ENCODE peak calls at places on chromosomes 16 and 17, in eight cellular contexts. J, V, C, L, S, M, U and K are unnamed samples.

GRCh38 chr16:81558444-81559175 is 114.0 kb downstream of the CMIP start:
- DNase-seq in J (peak; percentile 83), V (peak; percentile 69), C (peak; percentile 89), L (peak; percentile 88), S (no peak), M (no peak), U (peak; percentile 61), K (peak; percentile 92)

GRCh38 chr17:50637829-50638571 is 3.3 kb downstream of the ABCC3 start:
- DNase-seq in J (no peak), V (no peak), C (no peak), L (no peak), S (no peak), M (no peak), U (no peak), K (no peak)

GRCh38 chr16:24539850-24540484 is 601 bp downstream of the RBBP6 start:
- DNase-seq in J (no peak), V (peak; percentile 62), C (peak; percentile 44), L (peak; percentile 69), S (no peak), M (peak; percentile 73), U (peak; percentile 33), K (peak; percentile 67)

GRCh38 chr17:45046536-45047125 is 4.8 kb downstream of the DCAKD start:
- DNase-seq in J (no peak), V (no peak), C (no peak), L (no peak), S (peak; percentile 68), M (no peak), U (no peak), K (no peak)

GRCh38 chr16:82772215-82772614 is 145.4 kb downstream of the CDH13 start:
- DNase-seq in J (no peak), V (no peak), C (no peak), L (no peak), S (no peak), M (no peak), U (no peak), K (no peak)

GRCh38 chr17:19268611-19269010 is 31.4 kb downstream of the EPN2 start:
- DNase-seq in J (no peak), V (no peak), C (no peak), L (no peak), S (no peak), M (no peak), U (no peak), K (no peak)

GRCh38 chr17:21171970-21172510 is 41.9 kb downstream of the TMEM11 start:
- DNase-seq in J (no peak), V (no peak), C (no peak), L (no peak), S (no peak), M (no peak), U (no peak), K (no peak)

GRCh38 chr16:67068212-67068753 is 39.3 kb downstream of the CBFB start:
- DNase-seq in J (peak; percentile 11), V (no peak), C (no peak), L (no peak), S (no peak), M (no peak), U (no peak), K (no peak)

GRCh38 chr16:16042076-16042475 is 92.7 kb downstream of the ABCC1 start:
- DNase-seq in J (no peak), V (no peak), C (peak; percentile 74), L (no peak), S (no peak), M (no peak), U (no peak), K (peak; percentile 93)

GRCh38 chr16:78461496-78461938 is 362.1 kb downstream of the WWOX start:
- DNase-seq in J (peak; percentile 59), V (no peak), C (peak; percentile 76), L (peak; percentile 41), S (no peak), M (no peak), U (no peak), K (no peak)

GRCh38 chr17:38591759-38592241 is 14.0 kb downstream of the SRCIN1 start:
- DNase-seq in J (no peak), V (no peak), C (no peak), L (no peak), S (no peak), M (no peak), U (no peak), K (no peak)

DNA sequence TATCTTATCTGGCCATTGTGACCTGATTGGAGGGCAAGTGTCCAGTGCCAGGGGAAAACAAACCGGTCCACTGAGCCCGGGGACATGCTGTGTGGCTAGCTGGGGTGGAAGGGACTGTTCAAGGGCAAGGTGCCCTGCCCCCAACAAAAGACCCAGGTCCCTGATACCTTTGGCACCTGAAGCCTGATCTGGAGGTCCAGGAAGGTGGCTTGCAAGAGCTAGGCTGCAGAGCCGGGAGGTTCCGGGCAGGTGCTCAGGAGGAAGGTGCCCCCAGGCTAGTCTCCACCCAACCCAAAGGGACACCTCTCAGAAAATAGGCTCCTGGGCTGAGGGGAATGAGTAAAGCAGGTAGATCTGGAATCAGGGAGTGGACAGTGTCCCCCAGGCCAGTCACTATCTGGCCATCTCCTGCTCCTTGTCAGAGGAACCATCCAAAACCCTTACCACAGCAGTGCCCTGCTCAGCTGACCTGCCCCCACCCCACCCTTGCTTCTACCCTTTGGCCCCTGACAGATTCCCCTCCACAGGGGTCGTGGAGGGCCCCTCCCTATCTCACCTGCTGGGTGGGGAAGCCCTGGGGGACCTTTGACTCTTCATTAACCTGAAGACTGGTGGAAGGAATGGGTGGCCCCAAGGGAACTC is 6.2 kb downstream of the NAT9 start:
- DNase-seq in J (no peak), V (no peak), C (no peak), L (no peak), S (no peak), M (no peak), U (no peak), K (peak; percentile 79)
- TF ChIP-seq POLR2AphosphoS5 in J (peak; percentile 60), V (no peak), C (no peak), L (no peak), S (no peak), M (no peak), U (no peak), K (peak; percentile 27)

GRCh38 chr16:86609661-86610060 is 31.3 kb downstream of the FOXL1 start:
- DNase-seq in J (no peak), V (no peak), C (no peak), L (no peak), S (no peak), M (no peak), U (no peak), K (no peak)

GRCh38 chr16:86610779-86611516 is 32.6 kb downstream of the FOXL1 start:
- DNase-seq in J (no peak), V (no peak), C (no peak), L (no peak), S (no peak), M (no peak), U (no peak), K (no peak)

GRCh38 chr16:86609115-86609514 is 30.8 kb downstream of the FOXL1 start:
- DNase-seq in J (no peak), V (no peak), C (no peak), L (no peak), S (no peak), M (no peak), U (no peak), K (no peak)

GRCh38 chr16:86611958-86612357 is 33.6 kb downstream of the FOXL1 start:
- DNase-seq in J (no peak), V (no peak), C (no peak), L (no peak), S (no peak), M (no peak), U (no peak), K (no peak)

DNA sequence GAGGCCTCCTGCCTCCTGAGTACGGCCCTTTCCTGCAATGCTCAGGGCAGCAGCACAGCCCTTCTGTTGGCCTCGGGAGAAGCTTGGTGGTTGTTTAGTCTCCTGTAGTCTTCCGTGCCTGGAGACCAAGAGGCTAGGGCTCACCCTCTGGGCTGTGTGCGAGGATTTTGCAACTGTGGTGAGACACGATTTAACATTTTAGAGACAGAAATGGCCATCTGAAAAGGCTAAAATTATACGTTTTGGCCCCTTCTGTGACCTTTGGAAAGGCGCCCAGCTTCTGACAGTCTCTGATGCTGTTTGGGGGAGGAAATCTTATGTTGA is 33.1 kb downstream of the FOXL1 start:
- DNase-seq in J (no peak), V (no peak), C (no peak), L (no peak), S (no peak), M (no peak), U (no peak), K (no peak)
- H3K27ac ChIP-seq in J (no peak overlapping the region), V (peak overlapping the region; percentile 43), C (no peak overlapping the region), L (no peak overlapping the region), S (no peak overlapping the region), M (no peak overlapping the region), U (no peak overlapping the region), K (no peak overlapping the region)

GRCh38 chr17:8137645-8138342 is 13.9 kb upstream of the HES7 start:
- DNase-seq in J (no peak), V (no peak), C (no peak), L (no peak), S (no peak), M (peak; percentile 64), U (no peak), K (no peak)
- H3K4me3 ChIP-seq in J (peak overlapping the region; percentile 56), V (no peak overlapping the region), C (no peak overlapping the region), L (no peak overlapping the region), S (peak overlapping the region; percentile 69), M (no peak overlapping the region), U (peak overlapping the region; percentile 82), K (peak overlapping the region; percentile 9)

GRCh38 chr16:12090162-12090552 is 113.6 kb downstream of the SNX29 start:
- DNase-seq in J (no peak), V (peak; percentile 49), C (no peak), L (no peak), S (no peak), M (no peak), U (peak; percentile 55), K (no peak)

GRCh38 chr16:12086861-12087260 is 110.3 kb downstream of the SNX29 start:
- DNase-seq in J (no peak), V (peak; percentile 14), C (no peak), L (no peak), S (no peak), M (no peak), U (no peak), K (no peak)

GRCh38 chr16:12087901-12088364 is 111.4 kb downstream of the SNX29 start:
- DNase-seq in J (no peak), V (peak; percentile 44), C (peak; percentile 49), L (peak; percentile 26), S (no peak), M (no peak), U (no peak), K (peak; percentile 34)

GRCh38 chr16:12091569-12092346 is 115.2 kb downstream of the SNX29 start:
- DNase-seq in J (no peak), V (peak; percentile 9), C (no peak), L (no peak), S (no peak), M (no peak), U (no peak), K (no peak)

DNA sequence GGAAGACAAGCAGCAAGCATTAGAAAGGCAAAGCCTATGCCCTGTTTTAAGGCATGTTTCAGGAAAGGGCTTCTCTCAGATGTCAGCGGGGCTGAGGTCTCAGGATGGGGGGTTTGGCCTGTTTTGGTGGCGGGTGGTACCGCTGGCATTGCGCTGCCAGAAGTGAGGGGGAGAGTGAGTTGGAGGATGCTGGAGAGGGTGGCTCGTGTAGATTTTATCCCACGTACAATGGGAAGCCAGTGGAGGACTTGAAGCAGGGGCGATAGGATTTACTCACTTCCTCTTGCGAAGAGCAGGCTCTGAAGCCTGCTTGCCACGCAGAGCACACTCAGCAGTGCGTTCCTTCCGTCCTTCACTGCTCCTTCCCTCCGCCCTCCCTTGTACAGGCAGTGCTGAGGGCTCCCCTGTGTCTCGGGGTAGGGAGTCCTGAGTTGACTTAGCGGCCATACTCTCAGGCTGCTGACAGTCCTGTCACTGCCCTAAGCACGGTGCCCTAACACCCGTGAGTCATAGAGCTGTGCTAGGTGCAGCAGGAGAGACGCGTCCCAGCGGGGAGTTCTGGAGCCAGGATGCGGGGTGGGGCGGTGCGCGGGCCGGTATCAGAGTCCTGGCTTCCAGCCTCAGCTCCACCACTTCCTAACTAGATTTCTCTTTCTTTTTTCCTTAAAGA is 113.1 kb downstream of the SNX29 start:
- DNase-seq in J (peak; percentile 48), V (peak; percentile 36), C (no peak), L (peak; percentile 37), S (no peak), M (no peak), U (peak; percentile 66), K (peak; percentile 67)
- TF ChIP-seq POLR2AphosphoS5 in J (no peak), V (no peak), C (no peak), L (no peak), S (no peak), M (no peak), U (peak; percentile 35), K (no peak)